ENCODE peak calls at places on chromosomes 12 and 14, in six cellular contexts. One of them, this sample, is unnamed.

GRCh38 chr12:58206876-58207275 is 265.5 kb downstream of the ATP23 start:
- DNase-seq in A549: no peak
- DNase-seq in HepG2: no peak
- DNase-seq in GM12878: no peak
- DNase-seq in K562: no peak
- DNase-seq in NB4: no peak
- DNase-seq in this sample: no peak

GRCh38 chr12:34384693-34385092 is 362.4 kb downstream of the ALG10 start:
- DNase-seq in A549: no peak
- DNase-seq in HepG2: no peak
- DNase-seq in GM12878: no peak
- DNase-seq in K562: no peak
- DNase-seq in NB4: no peak
- DNase-seq in this sample: no peak

GRCh38 chr12:107570721-107571120 is 114.9 kb upstream of the PWP1 start:
- DNase-seq in A549: no peak
- DNase-seq in HepG2: no peak
- DNase-seq in GM12878: no peak
- DNase-seq in K562: no peak
- DNase-seq in NB4: no peak
- DNase-seq in this sample: peak; percentile 66

GRCh38 chr12:19834596-19834995 is 395.3 kb downstream of the AEBP2 start:
- DNase-seq in A549: no peak
- DNase-seq in HepG2: no peak
- DNase-seq in GM12878: no peak
- DNase-seq in K562: no peak
- DNase-seq in NB4: no peak
- DNase-seq in this sample: no peak

GRCh38 chr14:57962293-57962996 is 96.6 kb upstream of the SLC35F4 start:
- DNase-seq in A549: no peak
- DNase-seq in HepG2: no peak
- DNase-seq in GM12878: no peak
- DNase-seq in K562: no peak
- DNase-seq in NB4: no peak
- DNase-seq in this sample: no peak

GRCh38 chr12:56723889-56724659 is 1.0 kb downstream of the NACA start:
- DNase-seq in A549: no peak
- DNase-seq in HepG2: peak; percentile 41
- DNase-seq in GM12878: no peak
- DNase-seq in K562: no peak
- DNase-seq in NB4: peak; percentile 55
- DNase-seq in this sample: peak; percentile 41

GRCh38 chr12:64891629-64892028 is 67.2 kb downstream of the TBC1D30 start:
- DNase-seq in A549: no peak
- DNase-seq in HepG2: no peak
- DNase-seq in GM12878: no peak
- DNase-seq in K562: no peak
- DNase-seq in NB4: no peak
- DNase-seq in this sample: no peak

GRCh38 chr12:5267603-5268423 is 164.1 kb upstream of the NTF3 start:
- DNase-seq in A549: no peak
- DNase-seq in HepG2: no peak
- DNase-seq in GM12878: no peak
- DNase-seq in K562: no peak
- DNase-seq in NB4: no peak
- DNase-seq in this sample: no peak

GRCh38 chr12:123056709-123057108 is 76.2 kb downstream of the ARL6IP4 start:
- DNase-seq in A549: no peak
- DNase-seq in HepG2: no peak
- DNase-seq in GM12878: no peak
- DNase-seq in K562: no peak
- DNase-seq in NB4: no peak
- DNase-seq in this sample: no peak

GRCh38 chr12:46369474-46370379 is 2.8 kb downstream of the SLC38A2 start:
- DNase-seq in A549: no peak
- DNase-seq in HepG2: no peak
- DNase-seq in GM12878: no peak
- DNase-seq in K562: no peak
- DNase-seq in NB4: no peak
- DNase-seq in this sample: no peak

GRCh38 chr14:105023791-105024480 is 3.1 kb upstream of the CDCA4 start:
- DNase-seq in A549: peak; percentile 43
- DNase-seq in HepG2: no peak
- DNase-seq in GM12878: no peak
- DNase-seq in K562: no peak
- DNase-seq in NB4: no peak
- DNase-seq in this sample: no peak

GRCh38 chr14:78446807-78447206 is 276.6 kb downstream of the NRXN3 start:
- DNase-seq in A549: no peak
- DNase-seq in HepG2: no peak
- DNase-seq in GM12878: no peak
- DNase-seq in K562: no peak
- DNase-seq in NB4: peak; percentile 20
- DNase-seq in this sample: peak; percentile 3

GRCh38 chr12:53207042-53207441 is at the start of gene ITGB7:
- DNase-seq in A549: no peak
- DNase-seq in HepG2: no peak
- DNase-seq in GM12878: peak; percentile 64
- DNase-seq in K562: peak; percentile 68
- DNase-seq in NB4: peak; percentile 76
- DNase-seq in this sample: no peak

GRCh38 chr12:48286665-48287064 is 64.1 kb downstream of the ZNF641 start:
- DNase-seq in A549: no peak
- DNase-seq in HepG2: peak; percentile 10
- DNase-seq in GM12878: no peak
- DNase-seq in K562: no peak
- DNase-seq in NB4: peak; percentile 19
- DNase-seq in this sample: no peak

GRCh38 chr12:13094349-13094748 is 9.1 kb downstream of the GSG1 start:
- DNase-seq in A549: no peak
- DNase-seq in HepG2: no peak
- DNase-seq in GM12878: no peak
- DNase-seq in K562: no peak
- DNase-seq in NB4: peak; percentile 86
- DNase-seq in this sample: peak; percentile 30

GRCh38 chr12:52776435-52776834 is 710 bp downstream of the KRT76 start:
- DNase-seq in A549: no peak
- DNase-seq in HepG2: no peak
- DNase-seq in GM12878: no peak
- DNase-seq in K562: no peak
- DNase-seq in NB4: no peak
- DNase-seq in this sample: no peak

GRCh38 chr12:130951636-130952035 is 2.1 kb upstream of the ADGRD1 start:
- DNase-seq in A549: no peak
- DNase-seq in HepG2: no peak
- DNase-seq in GM12878: no peak
- DNase-seq in K562: no peak
- DNase-seq in NB4: no peak
- DNase-seq in this sample: no peak

GRCh38 chr14:87443787-87444186 is 549.2 kb downstream of the GALC start:
- DNase-seq in A549: no peak
- DNase-seq in HepG2: no peak
- DNase-seq in GM12878: no peak
- DNase-seq in K562: no peak
- DNase-seq in NB4: no peak
- DNase-seq in this sample: no peak

GRCh38 chr12:2411586-2412304 is 359.0 kb downstream of the CACNA1C start:
- DNase-seq in A549: no peak
- DNase-seq in HepG2: no peak
- DNase-seq in GM12878: no peak
- DNase-seq in K562: no peak
- DNase-seq in NB4: no peak
- DNase-seq in this sample: no peak

GRCh38 chr12:121858662-121859572 is at the start of gene HPD:
- DNase-seq in A549: no peak
- DNase-seq in HepG2: peak; percentile 91
- DNase-seq in GM12878: no peak
- DNase-seq in K562: no peak
- DNase-seq in NB4: no peak
- DNase-seq in this sample: no peak

GRCh38 chr14:67158559-67158958 is 30.7 kb upstream of the GARIN2 start:
- DNase-seq in A549: no peak
- DNase-seq in HepG2: no peak
- DNase-seq in GM12878: no peak
- DNase-seq in K562: no peak
- DNase-seq in NB4: no peak
- DNase-seq in this sample: no peak

GRCh38 chr14:32230695-32231280 is 27.7 kb upstream of the RNU6-8 start:
- DNase-seq in A549: peak; percentile 16
- DNase-seq in HepG2: no peak
- DNase-seq in GM12878: no peak
- DNase-seq in K562: no peak
- DNase-seq in NB4: no peak
- DNase-seq in this sample: no peak

GRCh38 chr14:94748667-94749347 is 21.1 kb downstream of the GSC start:
- DNase-seq in A549: peak; percentile 60
- DNase-seq in HepG2: peak; percentile 21
- DNase-seq in GM12878: no peak
- DNase-seq in K562: no peak
- DNase-seq in NB4: peak; percentile 53
- DNase-seq in this sample: no peak

GRCh38 chr12:5792350-5792749 is 152.7 kb downstream of the ANO2 start:
- DNase-seq in A549: no peak
- DNase-seq in HepG2: no peak
- DNase-seq in GM12878: no peak
- DNase-seq in K562: no peak
- DNase-seq in NB4: no peak
- DNase-seq in this sample: no peak

GRCh38 chr12:131041216-131041967 is 87.7 kb downstream of the ADGRD1 start:
- DNase-seq in A549: no peak
- DNase-seq in HepG2: no peak
- DNase-seq in GM12878: no peak
- DNase-seq in K562: no peak
- DNase-seq in NB4: no peak
- DNase-seq in this sample: no peak

GRCh38 chr12:19227880-19228210 is 98.3 kb downstream of the PLEKHA5 start:
- DNase-seq in A549: no peak
- DNase-seq in HepG2: no peak
- DNase-seq in GM12878: no peak
- DNase-seq in K562: no peak
- DNase-seq in NB4: no peak
- DNase-seq in this sample: no peak

DNA sequence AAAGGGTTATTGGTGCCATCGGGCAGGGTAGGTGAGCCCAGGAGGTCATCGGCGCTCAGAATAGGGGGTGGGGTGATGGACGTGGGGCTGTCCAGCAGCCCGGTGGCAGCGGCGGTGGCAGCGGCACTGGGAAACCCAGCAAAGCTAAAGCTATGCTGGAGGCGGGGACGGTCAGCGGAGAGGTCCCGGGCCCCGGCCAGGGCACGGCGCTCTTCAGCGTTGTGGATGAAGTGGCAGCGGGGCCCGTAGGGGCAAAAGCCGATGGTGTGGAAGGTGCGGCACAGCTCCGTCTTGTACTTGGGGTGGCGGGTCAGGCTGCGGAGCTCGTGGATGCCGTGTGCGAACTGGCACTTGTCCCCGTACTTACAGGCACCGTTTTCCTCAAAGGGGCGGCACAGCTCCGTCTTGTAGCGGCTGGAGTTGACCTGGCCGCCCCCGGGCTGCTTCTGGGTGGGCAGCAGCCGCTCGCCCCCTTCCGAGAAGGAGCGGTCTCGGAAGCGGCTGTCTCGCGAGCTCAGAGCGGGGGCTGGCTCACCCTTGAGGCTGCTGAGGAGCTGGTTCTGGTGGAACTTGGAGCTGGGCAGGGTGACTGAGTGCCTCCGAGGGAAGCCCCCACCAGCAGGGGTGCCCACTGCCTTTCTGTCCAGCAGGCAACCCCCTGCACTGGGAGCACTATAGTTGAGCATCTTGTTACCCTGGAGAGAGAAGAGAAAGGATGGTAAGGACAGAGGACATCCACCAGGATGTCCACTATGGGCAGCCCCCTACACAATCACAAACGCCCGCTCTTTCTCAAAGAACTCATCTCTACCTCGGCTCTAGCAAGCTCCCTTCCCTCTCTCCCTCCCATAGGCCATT is 2.8 kb downstream of the ZFP36L1 start:
- DNase-seq in A549: no peak
- DNase-seq in HepG2: no peak
- DNase-seq in GM12878: no peak
- DNase-seq in K562: no peak
- DNase-seq in NB4: no peak
- DNase-seq in this sample: peak; percentile 17
- TF ChIP-seq MYC in A549: no peak
- TF ChIP-seq MYC in HepG2: no peak
- TF ChIP-seq MYC in GM12878: no peak
- TF ChIP-seq MYC in K562: no peak
- TF ChIP-seq MYC in NB4: no peak
- TF ChIP-seq MYC in this sample: no peak

DNA sequence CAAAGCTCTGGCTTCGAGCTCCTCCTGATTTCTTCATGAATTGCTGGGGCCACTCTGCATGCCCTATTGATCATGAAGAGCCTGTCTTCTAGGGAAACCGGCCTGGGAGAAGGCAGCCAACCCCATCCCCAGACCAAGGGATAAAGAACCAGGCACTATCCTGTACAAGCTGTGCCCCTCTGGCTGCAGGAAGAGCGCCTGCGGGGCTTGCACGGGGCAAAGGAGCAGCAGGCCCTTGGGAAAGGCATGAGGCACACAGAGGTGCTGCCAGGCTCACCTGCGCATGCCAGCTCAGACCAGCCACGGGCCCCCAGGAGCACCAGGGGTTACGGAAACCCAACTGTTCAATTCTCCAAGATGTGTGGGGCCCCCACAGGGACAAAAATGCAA is 2.1 kb downstream of the ITPK1 start:
- DNase-seq in A549: no peak
- DNase-seq in HepG2: no peak
- DNase-seq in GM12878: no peak
- DNase-seq in K562: no peak
- DNase-seq in NB4: no peak
- DNase-seq in this sample: no peak
- TF ChIP-seq POLR2A in A549: no peak
- TF ChIP-seq POLR2A in HepG2: no peak
- TF ChIP-seq POLR2A in GM12878: no peak
- TF ChIP-seq POLR2A in K562: no peak
- TF ChIP-seq POLR2A in NB4: no peak
- TF ChIP-seq POLR2A in this sample: no peak

DNA sequence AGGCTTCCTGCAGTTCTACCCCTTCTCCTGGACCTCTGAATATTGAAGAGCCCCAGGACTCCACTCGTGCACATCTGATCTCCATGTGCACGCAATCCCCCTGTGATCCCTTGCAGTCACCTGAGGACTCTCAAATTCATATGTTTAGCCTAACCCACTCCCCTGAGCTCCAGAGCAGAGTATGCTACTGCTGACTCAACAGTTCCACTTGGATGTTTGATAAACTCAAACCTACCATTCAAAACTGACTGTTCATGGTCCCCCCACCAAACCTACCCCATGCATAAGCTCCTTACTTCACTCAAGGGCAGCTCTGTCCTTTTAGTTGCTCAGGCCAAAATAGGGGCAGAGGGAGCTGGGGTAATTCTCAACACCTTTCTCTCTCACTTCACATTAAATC is 96.0 kb downstream of the DNAI7 start:
- DNase-seq in A549: no peak
- DNase-seq in HepG2: no peak
- DNase-seq in GM12878: no peak
- DNase-seq in K562: no peak
- DNase-seq in NB4: no peak
- DNase-seq in this sample: no peak
- TF ChIP-seq MYC in A549: no peak
- TF ChIP-seq MYC in HepG2: no peak
- TF ChIP-seq MYC in GM12878: no peak
- TF ChIP-seq MYC in K562: no peak
- TF ChIP-seq MYC in NB4: no peak
- TF ChIP-seq MYC in this sample: no peak

GRCh38 chr14:63727736-63728728 is at the start of gene SGPP1:
- DNase-seq in A549: peak; percentile 80
- DNase-seq in HepG2: peak; percentile 65
- DNase-seq in GM12878: no peak
- DNase-seq in K562: peak; percentile 90
- DNase-seq in NB4: peak; percentile 38
- DNase-seq in this sample: peak; percentile 71
- TF ChIP-seq POLR2A in A549: peak; percentile 86
- TF ChIP-seq POLR2A in HepG2: peak; percentile 32
- TF ChIP-seq POLR2A in GM12878: peak; percentile 92
- TF ChIP-seq POLR2A in K562: peak; percentile 65
- TF ChIP-seq POLR2A in NB4: no peak
- TF ChIP-seq POLR2A in this sample: peak; percentile 79

This sample was measured in endothelial cell of umbilical vein.